ENCODE peak calls at places on chromosomes 6 and 20, in four cellular contexts. S, J, D and Q are unnamed samples.

GRCh38 chr6:111487656-111488055 is 4.6 kb upstream of the REV3L start:
- DNase-seq in S (no peak), J (no peak), D (no peak), Q (no peak)

GRCh38 chr6:107655245-107655644 is 165.3 kb downstream of the SOBP start:
- DNase-seq in S (no peak), J (no peak), D (no peak), Q (no peak)

GRCh38 chr6:17015551-17016381 is 86.1 kb upstream of the STMND1 start:
- DNase-seq in S (no peak), J (peak), D (no peak), Q (peak)

GRCh38 chr6:37481793-37482192 is 17.9 kb downstream of the CCDC167 start:
- DNase-seq in S (no peak), J (no peak), D (no peak), Q (no peak)

GRCh38 chr20:24747881-24748595 is 201.0 kb upstream of the CST7 start:
- DNase-seq in S (no peak), J (no peak), D (no peak), Q (peak)

GRCh38 chr6:134997133-134997841 is 47.4 kb upstream of the ALDH8A1 start:
- DNase-seq in S (no peak), J (no peak), D (no peak), Q (no peak)

GRCh38 chr6:135938588-135939215 is 87.2 kb downstream of the PDE7B start:
- DNase-seq in S (no peak), J (no peak), D (no peak), Q (peak)

GRCh38 chr6:154852700-154853099 is 119.5 kb downstream of the SCAF8 start:
- DNase-seq in S (no peak), J (no peak), D (no peak), Q (no peak)

GRCh38 chr6:162964703-162965140 is 236.9 kb downstream of the PACRG start:
- DNase-seq in S (no peak), J (no peak), D (peak), Q (no peak)

GRCh38 chr6:25962368-25963127 is at the start of gene TRIM38:
- DNase-seq in S (peak), J (peak), D (peak), Q (peak)

GRCh38 chr6:135693971-135694370 is 157.5 kb upstream of the PDE7B start:
- DNase-seq in S (no peak), J (no peak), D (no peak), Q (no peak)

GRCh38 chr20:48607544-48607865 is 220.3 kb downstream of the PREX1 start:
- DNase-seq in S (no peak), J (no peak), D (no peak), Q (no peak)

GRCh38 chr6:36758516-36759176 is 61.0 kb downstream of the RAB44 start:
- DNase-seq in S (no peak), J (no peak), D (no peak), Q (no peak)

GRCh38 chr6:152952866-152953509 is 29.9 kb downstream of the FBXO5 start:
- DNase-seq in S (no peak), J (no peak), D (no peak), Q (no peak)

GRCh38 chr6:32845381-32845884 is 1.6 kb upstream of the PSMB8 start:
- DNase-seq in S (no peak), J (peak), D (no peak), Q (peak)

GRCh38 chr20:58712823-58713731 is 20.5 kb downstream of the NPEPL1 start:
- DNase-seq in S (peak), J (no peak), D (no peak), Q (no peak)

GRCh38 chr6:107656381-107656780 is 166.5 kb downstream of the SOBP start:
- DNase-seq in S (no peak), J (no peak), D (no peak), Q (no peak)

GRCh38 chr6:52523363-52524207 is 53.3 kb downstream of the TRAM2 start:
- DNase-seq in S (no peak), J (no peak), D (no peak), Q (no peak)

GRCh38 chr6:87541726-87542125 is 48.1 kb downstream of the RARS2 start:
- DNase-seq in S (no peak), J (no peak), D (no peak), Q (no peak)

GRCh38 chr6:39821739-39822532 is 29.8 kb downstream of the DAAM2 start:
- DNase-seq in S (no peak), J (no peak), D (no peak), Q (no peak)

GRCh38 chr6:118717106-118717505 is 65.7 kb upstream of the CEP85L start:
- DNase-seq in S (no peak), J (no peak), D (no peak), Q (no peak)

GRCh38 chr6:79250107-79250514 is 15.6 kb upstream of the HMGN3 start:
- DNase-seq in S (no peak), J (no peak), D (no peak), Q (no peak)

GRCh38 chr6:44349904-44350649 is 7.6 kb downstream of the SPATS1 start:
- DNase-seq in S (no peak), J (no peak), D (no peak), Q (no peak)

GRCh38 chr6:53924821-53925422 is 130.1 kb downstream of the LRRC1 start:
- DNase-seq in S (no peak), J (no peak), D (no peak), Q (no peak)

GRCh38 chr6:151068761-151069312 is 170.9 kb upstream of the AKAP12 start:
- DNase-seq in S (no peak), J (no peak), D (peak), Q (no peak)

GRCh38 chr6:73285674-73286283 is 22.8 kb upstream of the KHDC1 start:
- DNase-seq in S (no peak), J (no peak), D (peak), Q (no peak)

GRCh38 chr6:99741092-99741491 is 134.5 kb downstream of the PRDM13 start:
- DNase-seq in S (no peak), J (no peak), D (no peak), Q (no peak)

GRCh38 chr6:99739526-99739925 is 132.9 kb downstream of the PRDM13 start:
- DNase-seq in S (no peak), J (no peak), D (no peak), Q (peak)

GRCh38 chr6:99736302-99736701 is 129.7 kb downstream of the PRDM13 start:
- DNase-seq in S (no peak), J (no peak), D (no peak), Q (no peak)
- TF ChIP-seq CTCF in S (no peak), J (no peak), D (no peak), Q (no peak)

GRCh38 chr6:138161118-138161433 is 663 bp upstream of the ARFGEF3 start:
- DNase-seq in S (no peak), J (no peak), D (no peak), Q (no peak)

GRCh38 chr6:138162104-138162946 is 586 bp downstream of the ARFGEF3 start:
- DNase-seq in S (peak), J (no peak), D (no peak), Q (peak)

GRCh38 chr6:138161434-138162103 is at the start of gene ARFGEF3:
- DNase-seq in S (peak), J (peak), D (no peak), Q (peak)

GRCh38 chr6:138160329-138161117 is 1.2 kb upstream of the ARFGEF3 start:
- DNase-seq in S (peak), J (no peak), D (no peak), Q (no peak)

GRCh38 chr6:138162947-138163569 is 1.3 kb downstream of the ARFGEF3 start:
- DNase-seq in S (no peak), J (no peak), D (no peak), Q (no peak)
- H3K4me3 ChIP-seq in S (peak), J (no peak), D (no peak), Q (peak)

GRCh38 chr6:129586815-129587214 is 123.2 kb downstream of the ARHGAP18 start:
- DNase-seq in S (no peak), J (no peak), D (no peak), Q (no peak)
- TF ChIP-seq CTCF in S (no peak), J (no peak), D (no peak), Q (no peak)

GRCh38 chr20:35601021-35601973 is 14.3 kb upstream of the SPAG4 start:
- DNase-seq in S (peak), J (peak), D (no peak), Q (peak)
- H3K4me3 ChIP-seq in S (peak), J (peak), D (peak), Q (peak)

GRCh38 chr6:130827247-130828149 is at the start of gene SMLR1:
- DNase-seq in S (no peak), J (no peak), D (no peak), Q (peak)
- TF ChIP-seq CTCF in S (no peak), J (no peak), D (no peak), Q (no peak)